ENCODE peak calls at places on chromosomes 5 and 9, in ten cellular contexts. K is epithelial cell of esophagus, L is lower leg skin, Y is K562, X is heart left ventricle, F is WERI-Rb-1, T is upper lobe of right lung, D is HCT116, U is AG09319, N is brain microvascular endothelial cell. H is an unnamed sample.

GRCh38 chr9:92608221-92609141 is 61.5 kb downstream of the IPPK start:
- DNase-seq in K (no peak), L (no peak), Y (no peak), X (peak), F (peak), T (no peak), D (no peak), U (no peak), N (no peak), H (no peak)

GRCh38 chr9:6506571-6506970 is 93.6 kb downstream of the UHRF2 start:
- DNase-seq in K (peak), L (no peak), Y (no peak), X (no peak), F (no peak), T (no peak), D (no peak), U (no peak), N (no peak), H (peak)

GRCh38 chr5:128035689-128036088 is 47.9 kb upstream of the SLC12A2 start:
- DNase-seq in K (no peak), L (no peak), Y (no peak), X (no peak), F (peak), T (no peak), D (no peak), U (no peak), N (no peak), H (no peak)

GRCh38 chr9:92122061-92122460 is 6.8 kb upstream of the SPTLC1 start:
- DNase-seq in K (no peak), L (no peak), Y (no peak), X (no peak), F (no peak), T (no peak), D (no peak), U (no peak), N (no peak), H (no peak)

GRCh38 chr9:78295731-78296130 is 1.2 kb upstream of the PSAT1 start:
- DNase-seq in K (no peak), L (no peak), Y (no peak), X (no peak), F (no peak), T (no peak), D (no peak), U (no peak), N (no peak), H (no peak)

GRCh38 chr9:72185561-72185960 is 36.3 kb downstream of the GDA start:
- DNase-seq in K (peak), L (no peak), Y (no peak), X (no peak), F (no peak), T (no peak), D (no peak), U (no peak), N (no peak), H (no peak)

GRCh38 chr9:94490465-94490864 is 64.4 kb upstream of the PCAT7 start:
- DNase-seq in K (peak), L (no peak), Y (peak), X (no peak), F (no peak), T (no peak), D (no peak), U (no peak), N (peak), H (no peak)

GRCh38 chr5:36152324-36153298 is 700 bp downstream of the SKP2 start:
- DNase-seq in K (peak), L (no peak), Y (peak), X (no peak), F (no peak), T (no peak), D (no peak), U (no peak), N (no peak), H (no peak)

GRCh38 chr9:24286761-24287160 is 258.9 kb downstream of the IZUMO3 start:
- DNase-seq in K (no peak), L (no peak), Y (no peak), X (no peak), F (no peak), T (no peak), D (no peak), U (no peak), N (no peak), H (no peak)

GRCh38 chr9:137497921-137498719 is 39.0 kb upstream of the NSMF start:
- DNase-seq in K (no peak), L (no peak), Y (no peak), X (no peak), F (no peak), T (no peak), D (no peak), U (no peak), N (no peak), H (no peak)

GRCh38 chr5:171850354-171850947 is 64.8 kb downstream of the SMIM23 start:
- DNase-seq in K (peak), L (no peak), Y (peak), X (no peak), F (no peak), T (no peak), D (peak), U (no peak), N (peak), H (no peak)
- TF ChIP-seq CTCF in K (peak), L (no peak), Y (peak), X (no peak), F (peak), T (peak), D (peak), U (no peak), N (peak), H (peak)

GRCh38 chr9:35510745-35511428 is 21.0 kb downstream of the RUSC2 start:
- DNase-seq in K (peak), L (peak), Y (no peak), X (peak), F (no peak), T (no peak), D (peak), U (peak), N (peak), H (peak)
- TF ChIP-seq CTCF in K (peak), L (no peak), Y (peak), X (peak), F (no peak), T (peak), D (peak), U (peak), N (peak), H (peak)

GRCh38 chr5:150175536-150175935 is 9.0 kb downstream of the CDX1 start:
- DNase-seq in K (peak), L (no peak), Y (peak), X (no peak), F (peak), T (no peak), D (peak), U (no peak), N (no peak), H (no peak)
- TF ChIP-seq CTCF in K (peak), L (no peak), Y (peak), X (no peak), F (peak), T (peak), D (peak), U (peak), N (peak), H (peak)

GRCh38 chr9:36997414-36997813 is 36.7 kb downstream of the PAX5 start:
- DNase-seq in K (peak), L (no peak), Y (no peak), X (no peak), F (no peak), T (no peak), D (no peak), U (no peak), N (peak), H (no peak)

GRCh38 chr9:37001461-37001860 is 32.6 kb downstream of the PAX5 start:
- DNase-seq in K (no peak), L (no peak), Y (no peak), X (no peak), F (no peak), T (no peak), D (no peak), U (no peak), N (no peak), H (no peak)

GRCh38 chr9:37002413-37003217 is 31.5 kb downstream of the PAX5 start:
- DNase-seq in K (no peak), L (no peak), Y (no peak), X (no peak), F (no peak), T (no peak), D (no peak), U (no peak), N (no peak), H (no peak)

GRCh38 chr9:37002036-37002412 is 32.0 kb downstream of the PAX5 start:
- DNase-seq in K (no peak), L (no peak), Y (no peak), X (no peak), F (no peak), T (no peak), D (no peak), U (no peak), N (no peak), H (no peak)

GRCh38 chr9:36999728-37000333 is 34.2 kb downstream of the PAX5 start:
- DNase-seq in K (no peak), L (no peak), Y (peak), X (no peak), F (no peak), T (no peak), D (no peak), U (no peak), N (no peak), H (no peak)
- TF ChIP-seq CTCF in K (no peak), L (no peak), Y (peak), X (no peak), F (no peak), T (no peak), D (no peak), U (no peak), N (no peak), H (no peak)